ENCODE peak calls at places on chromosomes 6 and 20, in nine cellular contexts. E, K, X, R, G, Z, M, F and N are unnamed samples.

GRCh38 chr6:132671295-132671694 is 12.3 kb upstream of the TAAR1 start:
- DNase-seq in E (no peak), X (no peak), K (no peak), R (no peak), F (no peak), Z (peak; percentile 14), M (no peak), G (no peak), N (no peak)

GRCh38 chr20:36802326-36803223 is 29.0 kb upstream of the DSN1 start:
- DNase-seq in K (no peak), M (no peak), R (no peak), G (no peak), Z (no peak), F (no peak), X (no peak), E (no peak), N (no peak)

GRCh38 chr6:33427585-33428218 is 7.8 kb downstream of the SYNGAP1 start:
- DNase-seq in R (peak; percentile 68), G (peak; percentile 38), E (peak; percentile 82), M (peak; percentile 79), F (no peak), K (peak; percentile 83), Z (peak; percentile 76), X (no peak), N (peak; percentile 61)

GRCh38 chr6:41199427-41200246 is 1.3 kb downstream of the TREML2 start:
- DNase-seq in X (no peak), G (no peak), M (no peak), K (no peak), R (no peak), E (no peak), F (no peak), Z (no peak), N (no peak)

GRCh38 chr6:167090171-167090570 is 32.7 kb upstream of the CCR6 start:
- DNase-seq in G (no peak), X (no peak), F (no peak), R (no peak), M (no peak), K (no peak), E (no peak), Z (no peak), N (no peak)

GRCh38 chr20:54822407-54822806 is 347.0 kb downstream of the DOK5 start:
- DNase-seq in Z (no peak), F (no peak), M (no peak), X (no peak), R (no peak), G (no peak), E (no peak), K (no peak), N (no peak)

GRCh38 chr6:57262901-57263694 is 41.0 kb upstream of the RAB23 start:
- DNase-seq in G (no peak), Z (no peak), E (no peak), R (no peak), K (no peak), F (no peak), M (no peak), X (no peak), N (no peak)

GRCh38 chr6:127956260-127956888 is 55.5 kb upstream of the THEMIS start:
- DNase-seq in F (no peak), R (no peak), E (no peak), M (peak; percentile 11), G (no peak), Z (no peak), X (no peak), K (no peak), N (no peak)

GRCh38 chr6:144284474-144284752 is 722 bp upstream of the UTRN start:
- DNase-seq in G (no peak), F (no peak), R (no peak), K (no peak), X (no peak), M (no peak), Z (no peak), E (no peak), N (no peak)

GRCh38 chr6:6007311-6008113 is 787 bp upstream of the NRN1 start:
- DNase-seq in R (no peak), E (no peak), M (peak; percentile 80), F (no peak), G (peak; percentile 76), K (peak; percentile 58), Z (no peak), X (no peak), N (no peak)

GRCh38 chr6:158835616-158836221 is 16.6 kb upstream of the EZR start:
- DNase-seq in K (peak; percentile 88), G (peak; percentile 79), M (peak; percentile 30), F (peak; percentile 91), R (peak; percentile 78), E (peak; percentile 87), X (no peak), Z (peak; percentile 86), N (no peak)

GRCh38 chr6:39865011-39865888 is 69.0 kb downstream of the MOCS1 start:
- DNase-seq in R (peak; percentile 76), Z (peak; percentile 77), M (peak; percentile 81), K (no peak), G (peak; percentile 83), X (no peak), E (peak; percentile 72), F (peak; percentile 81), N (peak; percentile 92)

GRCh38 chr6:84652356-84653026 is 111.9 kb downstream of the TBX18 start:
- DNase-seq in F (no peak), E (no peak), K (no peak), R (no peak), G (no peak), Z (no peak), M (no peak), X (no peak), N (no peak)

GRCh38 chr6:9504191-9504590 is 910.7 kb downstream of the TFAP2A start:
- DNase-seq in Z (no peak), R (no peak), M (no peak), E (no peak), X (no peak), F (no peak), G (no peak), K (no peak), N (no peak)

GRCh38 chr6:18595774-18596528 is 208.8 kb downstream of the RNF144B start:
- DNase-seq in Z (peak; percentile 87), G (peak; percentile 64), R (peak; percentile 27), M (peak; percentile 83), F (peak; percentile 65), K (no peak), E (no peak), X (peak; percentile 28), N (peak; percentile 88)

GRCh38 chr20:61845276-61845675 is 220.4 kb downstream of the TAF4 start:
- DNase-seq in M (peak; percentile 61), R (no peak), X (no peak), E (no peak), G (no peak), Z (no peak), K (peak; percentile 40), F (no peak), N (no peak)

DNA sequence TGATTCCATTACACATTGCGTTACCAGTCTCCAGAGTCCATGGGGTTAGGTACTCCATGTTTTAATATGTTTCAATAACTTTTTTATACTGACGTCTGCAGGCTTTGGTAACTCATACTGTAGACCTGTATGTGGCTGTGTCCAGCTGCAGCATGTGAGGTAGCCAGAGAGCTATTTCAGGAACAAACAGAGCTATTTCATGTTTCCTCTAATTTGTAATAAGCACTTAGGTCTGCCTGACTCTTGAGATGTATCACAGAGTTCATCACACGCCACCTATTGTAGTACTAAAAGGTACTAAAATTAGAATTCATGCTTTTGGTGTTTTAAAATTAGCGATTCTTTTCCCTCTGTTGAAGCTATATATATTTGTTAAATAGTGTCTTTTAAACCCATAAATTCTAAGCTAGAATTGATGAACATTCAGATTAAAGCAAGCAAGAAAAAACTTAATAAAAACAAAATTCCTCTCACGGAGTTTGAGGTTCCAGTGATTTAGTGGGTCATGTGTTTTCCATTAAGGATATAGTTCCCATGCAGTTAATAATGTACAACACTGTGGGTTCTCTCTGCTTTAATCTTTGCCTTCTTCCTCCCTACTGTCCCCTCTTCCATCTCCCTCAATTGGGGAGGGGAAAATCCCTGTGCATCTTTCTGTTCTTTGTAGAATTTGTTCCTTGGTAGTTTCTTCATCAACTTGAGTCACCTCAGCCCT is 37.0 kb downstream of the FOXO3 start:
- DNase-seq in G (no peak), X (no peak), Z (no peak), R (no peak), M (no peak), F (no peak), K (no peak), E (no peak), N (no peak)
- TF ChIP-seq CTCF in G (no peak), X (no peak), Z (no peak), R (no peak), M (no peak), F (no peak), K (no peak), E (no peak), N (no peak)

DNA sequence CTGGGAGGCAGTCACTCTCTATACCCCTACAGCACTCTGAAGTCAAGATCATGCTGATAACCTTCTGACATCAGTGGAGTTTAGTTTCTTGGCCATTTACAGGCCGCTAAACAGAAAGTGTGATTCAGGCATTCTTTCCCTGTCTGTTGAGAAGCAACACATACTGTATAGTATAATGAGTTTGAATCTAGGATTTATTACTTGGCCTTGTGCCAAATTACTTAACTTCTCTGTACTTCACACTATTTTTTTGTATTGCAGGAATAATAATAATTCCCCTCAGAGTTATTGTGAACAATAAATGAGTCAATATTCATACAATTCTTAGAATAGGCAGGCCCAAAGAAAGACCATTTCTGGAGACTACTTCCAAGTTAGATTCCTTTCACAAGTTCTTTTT is 4.1 kb downstream of the ZNF391 start:
- DNase-seq in G (no peak), Z (no peak), R (no peak), E (no peak), K (no peak), M (no peak), X (no peak), F (no peak), N (no peak)
- H3K27ac ChIP-seq in G (no peak overlapping the region), Z (no peak overlapping the region), R (no peak overlapping the region), E (no peak overlapping the region), K (no peak overlapping the region), M (no peak overlapping the region), X (no peak overlapping the region), F (no peak overlapping the region), N (no peak overlapping the region)

GRCh38 chr6:30743099-30744053 is 889 bp upstream of the FLOT1 start:
- DNase-seq in E (peak; percentile 73), X (no peak), G (no peak), M (no peak), K (no peak), F (peak; percentile 59), R (peak; percentile 45), Z (no peak), N (peak; percentile 42)
- H3K4me1 ChIP-seq in E (peaks cover 36% of the 10 kb centered on the region), X (peaks cover 9% of the 10 kb centered on the region), G (peaks cover 2% of the 10 kb centered on the region), M (peaks cover 5% of the 10 kb centered on the region), K (peaks cover 17% of the 10 kb centered on the region), F (no peaks in the 10 kb centered on the region), R (peaks cover 53% of the 10 kb centered on the region), Z (peaks cover 18% of the 10 kb centered on the region), N (peaks cover 21% of the 10 kb centered on the region)

DNA sequence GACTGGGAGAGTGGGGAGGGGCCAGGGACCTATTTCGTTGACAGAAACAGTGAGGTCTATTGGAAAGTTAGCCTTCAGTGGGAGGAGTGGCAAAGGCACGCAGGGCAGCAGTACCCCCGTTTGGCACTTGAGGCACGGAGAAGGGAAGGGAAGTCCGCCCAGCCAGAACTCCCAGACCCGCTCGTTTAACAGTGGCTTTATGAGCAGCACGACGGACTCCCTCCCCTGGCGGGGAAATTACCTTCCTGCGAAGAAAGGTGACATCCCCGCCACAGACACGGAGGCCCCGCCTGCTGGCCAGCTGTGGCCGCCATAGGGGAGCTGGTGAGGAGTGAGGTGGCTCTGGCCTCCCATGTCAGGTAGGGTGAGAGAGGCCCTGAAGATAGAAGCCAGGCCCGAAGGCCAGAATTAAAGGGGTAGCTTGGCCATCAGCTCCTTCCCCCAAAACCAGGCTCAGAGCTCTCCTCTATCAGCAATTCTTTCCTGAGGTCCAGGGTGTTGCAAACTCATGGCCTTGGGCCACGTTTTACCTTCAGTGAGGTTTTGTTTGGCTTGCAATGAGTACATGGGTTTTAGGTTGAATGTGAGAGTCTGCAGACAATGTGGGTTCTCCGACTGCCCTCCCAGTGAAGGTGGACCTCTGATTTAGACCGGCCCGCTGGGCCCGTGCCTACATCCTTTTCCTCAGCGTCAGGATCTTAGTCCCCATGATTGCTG is 123.7 kb downstream of the MRPL14 start:
- DNase-seq in X (no peak), G (peak; percentile 59), E (peak; percentile 61), R (no peak), F (no peak), Z (peak; percentile 37), M (peak; percentile 45), K (no peak), N (no peak)
- TF ChIP-seq CTCF in X (no peak), G (peak; percentile 25), E (no peak), R (no peak), F (no peak), Z (no peak), M (no peak), K (no peak), N (no peak)